ENCODE peak calls at places on chromosomes 2 and 18, in seven cellular contexts. One of them, this sample, is unnamed.

GRCh38 chr2:112065966-112066365 is 10.9 kb downstream of the TMEM87B start:
- DNase-seq in coronary artery: no peak
- DNase-seq in LNCaP clone FGC: no peak
- DNase-seq in colonic mucosa: no peak
- DNase-seq in Peyer's patch: no peak
- DNase-seq in cardiac fibroblast: peak; percentile 59
- DNase-seq in mucosa of descending colon: no peak
- DNase-seq in this sample: no peak

GRCh38 chr2:237885931-237886701 is 26.7 kb downstream of the RAMP1 start:
- DNase-seq in coronary artery: peak; percentile 88
- DNase-seq in LNCaP clone FGC: no peak
- DNase-seq in colonic mucosa: no peak
- DNase-seq in Peyer's patch: peak; percentile 49
- DNase-seq in cardiac fibroblast: peak; percentile 81
- DNase-seq in mucosa of descending colon: peak; percentile 33
- DNase-seq in this sample: no peak

GRCh38 chr18:62183578-62184195 is 3.2 kb downstream of the PIGN start:
- DNase-seq in coronary artery: no peak
- DNase-seq in LNCaP clone FGC: no peak
- DNase-seq in colonic mucosa: peak; percentile 54
- DNase-seq in Peyer's patch: no peak
- DNase-seq in cardiac fibroblast: peak; percentile 78
- DNase-seq in mucosa of descending colon: no peak
- DNase-seq in this sample: no peak

GRCh38 chr2:236715511-236715961 is 145.9 kb downstream of the ACKR3 start:
- DNase-seq in coronary artery: no peak
- DNase-seq in LNCaP clone FGC: no peak
- DNase-seq in colonic mucosa: peak; percentile 33
- DNase-seq in Peyer's patch: no peak
- DNase-seq in cardiac fibroblast: peak; percentile 26
- DNase-seq in mucosa of descending colon: no peak
- DNase-seq in this sample: no peak

GRCh38 chr2:5946210-5947118 is 254.3 kb downstream of the SOX11 start:
- DNase-seq in coronary artery: no peak
- DNase-seq in LNCaP clone FGC: no peak
- DNase-seq in colonic mucosa: no peak
- DNase-seq in Peyer's patch: no peak
- DNase-seq in cardiac fibroblast: no peak
- DNase-seq in mucosa of descending colon: no peak
- DNase-seq in this sample: no peak

GRCh38 chr2:38260469-38260868 is 116.6 kb downstream of the ATL2 start:
- DNase-seq in coronary artery: no peak
- DNase-seq in LNCaP clone FGC: no peak
- DNase-seq in colonic mucosa: no peak
- DNase-seq in Peyer's patch: no peak
- DNase-seq in cardiac fibroblast: no peak
- DNase-seq in mucosa of descending colon: no peak
- DNase-seq in this sample: no peak

GRCh38 chr2:85989288-85989865 is 100.6 kb upstream of the ST3GAL5 start:
- DNase-seq in coronary artery: no peak
- DNase-seq in LNCaP clone FGC: no peak
- DNase-seq in colonic mucosa: no peak
- DNase-seq in Peyer's patch: no peak
- DNase-seq in cardiac fibroblast: no peak
- DNase-seq in mucosa of descending colon: no peak
- DNase-seq in this sample: peak; percentile 19

GRCh38 chr2:61356958-61357350 is 113.9 kb downstream of the USP34 start:
- DNase-seq in coronary artery: no peak
- DNase-seq in LNCaP clone FGC: no peak
- DNase-seq in colonic mucosa: no peak
- DNase-seq in Peyer's patch: no peak
- DNase-seq in cardiac fibroblast: peak; percentile 78
- DNase-seq in mucosa of descending colon: no peak
- DNase-seq in this sample: no peak

GRCh38 chr2:46379213-46380037 is 82.2 kb downstream of the EPAS1 start:
- DNase-seq in coronary artery: no peak
- DNase-seq in LNCaP clone FGC: no peak
- DNase-seq in colonic mucosa: no peak
- DNase-seq in Peyer's patch: no peak
- DNase-seq in cardiac fibroblast: peak; percentile 76
- DNase-seq in mucosa of descending colon: no peak
- DNase-seq in this sample: no peak

GRCh38 chr2:67650292-67651133 is 253.4 kb downstream of the ETAA1 start:
- DNase-seq in coronary artery: peak; percentile 92
- DNase-seq in LNCaP clone FGC: no peak
- DNase-seq in colonic mucosa: peak; percentile 62
- DNase-seq in Peyer's patch: peak; percentile 65
- DNase-seq in cardiac fibroblast: peak; percentile 97
- DNase-seq in mucosa of descending colon: peak; percentile 66
- DNase-seq in this sample: peak; percentile 86

GRCh38 chr18:73653251-73653650 is 494.4 kb downstream of the FBXO15 start:
- DNase-seq in coronary artery: no peak
- DNase-seq in LNCaP clone FGC: no peak
- DNase-seq in colonic mucosa: no peak
- DNase-seq in Peyer's patch: no peak
- DNase-seq in cardiac fibroblast: no peak
- DNase-seq in mucosa of descending colon: no peak
- DNase-seq in this sample: no peak

GRCh38 chr18:55863876-55864275 is 275.9 kb upstream of the TCF4 start:
- DNase-seq in coronary artery: no peak
- DNase-seq in LNCaP clone FGC: no peak
- DNase-seq in colonic mucosa: no peak
- DNase-seq in Peyer's patch: no peak
- DNase-seq in cardiac fibroblast: peak; percentile 53
- DNase-seq in mucosa of descending colon: no peak
- DNase-seq in this sample: no peak

GRCh38 chr2:217919204-217919603 is 83.6 kb downstream of the TNS1 start:
- DNase-seq in coronary artery: no peak
- DNase-seq in LNCaP clone FGC: no peak
- DNase-seq in colonic mucosa: no peak
- DNase-seq in Peyer's patch: no peak
- DNase-seq in cardiac fibroblast: no peak
- DNase-seq in mucosa of descending colon: peak; percentile 67
- DNase-seq in this sample: no peak

GRCh38 chr2:217920879-217921603 is 81.8 kb downstream of the TNS1 start:
- DNase-seq in coronary artery: peak; percentile 93
- DNase-seq in LNCaP clone FGC: no peak
- DNase-seq in colonic mucosa: no peak
- DNase-seq in Peyer's patch: no peak
- DNase-seq in cardiac fibroblast: peak; percentile 59
- DNase-seq in mucosa of descending colon: peak; percentile 37
- DNase-seq in this sample: no peak

GRCh38 chr2:217919781-217920351 is 82.9 kb downstream of the TNS1 start:
- DNase-seq in coronary artery: peak; percentile 88
- DNase-seq in LNCaP clone FGC: no peak
- DNase-seq in colonic mucosa: no peak
- DNase-seq in Peyer's patch: no peak
- DNase-seq in cardiac fibroblast: peak; percentile 68
- DNase-seq in mucosa of descending colon: peak; percentile 54
- DNase-seq in this sample: no peak

GRCh38 chr2:217916504-217917254 is 86.1 kb downstream of the TNS1 start:
- DNase-seq in coronary artery: peak; percentile 92
- DNase-seq in LNCaP clone FGC: no peak
- DNase-seq in colonic mucosa: no peak
- DNase-seq in Peyer's patch: no peak
- DNase-seq in cardiac fibroblast: no peak
- DNase-seq in mucosa of descending colon: peak; percentile 39
- DNase-seq in this sample: no peak

GRCh38 chr2:217918220-217919024 is 84.4 kb downstream of the TNS1 start:
- DNase-seq in coronary artery: no peak
- DNase-seq in LNCaP clone FGC: no peak
- DNase-seq in colonic mucosa: no peak
- DNase-seq in Peyer's patch: no peak
- DNase-seq in cardiac fibroblast: no peak
- DNase-seq in mucosa of descending colon: peak; percentile 53
- DNase-seq in this sample: no peak
- TF ChIP-seq CTCF in coronary artery: no peak
- TF ChIP-seq CTCF in LNCaP clone FGC: no peak
- TF ChIP-seq CTCF in colonic mucosa: no peak
- TF ChIP-seq CTCF in Peyer's patch: no peak
- TF ChIP-seq CTCF in cardiac fibroblast: peak; percentile 45
- TF ChIP-seq CTCF in mucosa of descending colon: no peak
- TF ChIP-seq CTCF in this sample: peak; percentile 38

DNA sequence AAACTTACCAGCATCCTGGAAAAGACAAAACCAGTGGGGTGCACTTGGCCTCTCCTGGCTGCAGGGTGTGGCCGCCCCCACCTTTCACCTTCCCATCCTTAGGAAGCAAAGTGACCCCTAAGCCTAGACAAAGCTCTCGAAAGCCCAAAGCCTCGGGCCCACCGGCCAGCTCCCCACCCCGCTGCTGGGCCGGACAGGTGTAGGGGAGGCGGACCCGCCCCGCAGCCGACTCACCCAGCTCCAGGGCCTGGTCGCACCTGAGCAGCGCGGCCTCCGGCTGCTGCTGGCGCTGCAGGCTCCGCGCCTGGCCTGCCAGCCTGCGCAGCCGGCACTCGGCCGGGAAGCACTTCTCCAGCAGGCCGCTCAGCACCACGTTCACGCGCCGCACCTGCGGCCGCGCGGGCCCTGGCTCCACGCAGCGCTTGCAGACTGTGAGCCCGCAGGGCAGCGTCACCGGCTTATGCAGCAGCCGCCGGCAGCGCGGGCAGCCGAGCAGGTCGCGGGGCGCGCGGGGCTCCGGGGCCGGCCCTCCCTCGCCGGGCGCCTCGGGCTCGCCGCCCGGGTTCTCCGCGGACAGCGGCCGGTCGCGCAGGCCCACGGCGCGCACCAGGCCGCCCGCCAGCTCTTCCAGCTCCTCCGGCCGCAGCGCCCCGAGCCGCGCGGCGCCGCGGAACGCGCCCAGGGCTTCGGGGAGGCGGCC is 970 bp downstream of the LONRF2 start:
- DNase-seq in coronary artery: no peak
- DNase-seq in LNCaP clone FGC: no peak
- DNase-seq in colonic mucosa: no peak
- DNase-seq in Peyer's patch: no peak
- DNase-seq in cardiac fibroblast: peak; percentile 25
- DNase-seq in mucosa of descending colon: no peak
- DNase-seq in this sample: no peak
- TF ChIP-seq CTCF in coronary artery: peak; percentile 14
- TF ChIP-seq CTCF in LNCaP clone FGC: peak; percentile 41
- TF ChIP-seq CTCF in colonic mucosa: no peak
- TF ChIP-seq CTCF in Peyer's patch: no peak
- TF ChIP-seq CTCF in cardiac fibroblast: no peak
- TF ChIP-seq CTCF in mucosa of descending colon: no peak
- TF ChIP-seq CTCF in this sample: peak; percentile 22

GRCh38 chr2:150549381-150549780 is 61.9 kb upstream of the RND3 start:
- DNase-seq in coronary artery: no peak
- DNase-seq in LNCaP clone FGC: no peak
- DNase-seq in colonic mucosa: no peak
- DNase-seq in Peyer's patch: no peak
- DNase-seq in cardiac fibroblast: no peak
- DNase-seq in mucosa of descending colon: no peak
- DNase-seq in this sample: no peak
- TF ChIP-seq CTCF in coronary artery: no peak
- TF ChIP-seq CTCF in LNCaP clone FGC: no peak
- TF ChIP-seq CTCF in colonic mucosa: no peak
- TF ChIP-seq CTCF in Peyer's patch: no peak
- TF ChIP-seq CTCF in cardiac fibroblast: no peak
- TF ChIP-seq CTCF in mucosa of descending colon: no peak
- TF ChIP-seq CTCF in this sample: no peak

DNA sequence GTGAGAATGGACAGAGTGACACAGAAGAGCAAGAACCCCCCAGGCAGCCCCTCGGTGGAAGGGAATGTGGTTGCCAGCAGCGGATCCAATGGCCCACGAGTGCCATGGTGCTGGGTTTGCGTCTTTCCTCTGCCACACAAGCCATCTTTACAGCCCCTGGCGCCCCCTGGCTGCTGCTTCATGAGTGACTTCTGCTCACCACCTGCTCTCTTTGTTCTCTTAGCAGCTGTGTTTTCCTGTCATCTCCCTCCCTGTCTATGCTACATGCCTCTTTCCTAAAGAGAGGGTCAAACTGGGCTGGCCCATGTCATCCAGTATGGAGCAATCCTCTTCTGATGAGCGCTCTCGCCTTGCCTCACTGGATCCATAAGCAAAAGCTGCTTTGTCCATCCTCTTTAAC is 300.0 kb upstream of the SMIM21 start:
- DNase-seq in coronary artery: no peak
- DNase-seq in LNCaP clone FGC: no peak
- DNase-seq in colonic mucosa: peak; percentile 28
- DNase-seq in Peyer's patch: no peak
- DNase-seq in cardiac fibroblast: peak; percentile 47
- DNase-seq in mucosa of descending colon: no peak
- DNase-seq in this sample: no peak
- TF ChIP-seq CTCF in coronary artery: no peak
- TF ChIP-seq CTCF in LNCaP clone FGC: peak; percentile 68
- TF ChIP-seq CTCF in colonic mucosa: no peak
- TF ChIP-seq CTCF in Peyer's patch: no peak
- TF ChIP-seq CTCF in cardiac fibroblast: peak; percentile 23
- TF ChIP-seq CTCF in mucosa of descending colon: no peak
- TF ChIP-seq CTCF in this sample: peak; percentile 52

DNA sequence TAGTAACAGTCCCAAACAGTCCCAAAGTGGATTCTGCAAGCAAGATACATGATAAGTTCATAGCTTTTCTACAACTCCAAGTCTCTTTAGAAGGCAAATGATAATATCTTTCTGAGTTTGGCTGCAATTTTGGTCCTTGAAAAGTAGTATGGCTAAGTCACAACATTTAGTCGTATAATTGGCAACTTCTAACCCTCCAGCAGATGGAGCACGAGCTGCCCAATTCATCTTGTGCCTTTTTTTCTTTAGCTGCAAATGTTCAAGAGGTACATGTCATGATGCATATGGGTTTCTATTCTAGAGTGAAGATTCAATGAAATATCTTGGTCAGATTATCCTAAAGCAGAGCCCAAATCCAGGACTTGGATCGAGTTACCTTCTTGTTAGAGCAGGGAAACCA is 127.0 kb upstream of the KLHL14 start:
- DNase-seq in coronary artery: no peak
- DNase-seq in LNCaP clone FGC: no peak
- DNase-seq in colonic mucosa: no peak
- DNase-seq in Peyer's patch: no peak
- DNase-seq in cardiac fibroblast: no peak
- DNase-seq in mucosa of descending colon: no peak
- DNase-seq in this sample: no peak
- TF ChIP-seq CTCF in coronary artery: no peak
- TF ChIP-seq CTCF in LNCaP clone FGC: peak; percentile 8
- TF ChIP-seq CTCF in colonic mucosa: no peak
- TF ChIP-seq CTCF in Peyer's patch: no peak
- TF ChIP-seq CTCF in cardiac fibroblast: peak; percentile 45
- TF ChIP-seq CTCF in mucosa of descending colon: no peak
- TF ChIP-seq CTCF in this sample: peak; percentile 6

GRCh38 chr2:51526766-51527165 is 494.8 kb upstream of the NRXN1 start:
- DNase-seq in coronary artery: no peak
- DNase-seq in LNCaP clone FGC: no peak
- DNase-seq in colonic mucosa: no peak
- DNase-seq in Peyer's patch: no peak
- DNase-seq in cardiac fibroblast: no peak
- DNase-seq in mucosa of descending colon: no peak
- DNase-seq in this sample: no peak
- TF ChIP-seq CTCF in coronary artery: no peak
- TF ChIP-seq CTCF in LNCaP clone FGC: no peak
- TF ChIP-seq CTCF in colonic mucosa: no peak
- TF ChIP-seq CTCF in Peyer's patch: no peak
- TF ChIP-seq CTCF in cardiac fibroblast: no peak
- TF ChIP-seq CTCF in mucosa of descending colon: no peak
- TF ChIP-seq CTCF in this sample: no peak

DNA sequence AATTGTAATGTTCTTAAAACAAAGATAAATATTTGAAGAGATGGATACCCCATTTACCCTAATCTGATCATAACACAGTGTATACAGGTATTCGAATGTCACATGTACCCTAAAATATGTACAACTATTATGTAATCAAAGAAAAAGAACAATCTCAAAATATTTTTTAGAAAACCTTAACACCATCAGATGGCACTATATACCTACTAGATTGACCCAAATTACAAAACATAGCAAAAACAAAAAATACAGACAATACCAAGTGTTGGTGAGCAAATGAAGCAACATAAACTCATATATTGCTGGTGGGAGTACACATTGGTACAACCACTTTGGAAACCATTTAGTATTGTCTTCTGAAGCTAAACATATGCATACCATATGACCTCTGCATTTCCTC is 55.6 kb downstream of the GDF7 start:
- DNase-seq in coronary artery: no peak
- DNase-seq in LNCaP clone FGC: no peak
- DNase-seq in colonic mucosa: no peak
- DNase-seq in Peyer's patch: no peak
- DNase-seq in cardiac fibroblast: no peak
- DNase-seq in mucosa of descending colon: no peak
- DNase-seq in this sample: no peak
- TF ChIP-seq CTCF in coronary artery: no peak
- TF ChIP-seq CTCF in LNCaP clone FGC: no peak
- TF ChIP-seq CTCF in colonic mucosa: no peak
- TF ChIP-seq CTCF in Peyer's patch: no peak
- TF ChIP-seq CTCF in cardiac fibroblast: no peak
- TF ChIP-seq CTCF in mucosa of descending colon: no peak
- TF ChIP-seq CTCF in this sample: no peak